ENCODE peak calls at places on chromosomes 4 and X, in seven cellular contexts. One of them, this sample, is unnamed. For H3K27me3, the result is how much of the 10 kb centered on the place peaks cover.

GRCh38 chrX:154373340-154374306 is 811 bp downstream of the FLNA start:
- DNase-seq in GM23248: peak
- DNase-seq in SK-N-SH: no peak
- DNase-seq in astrocyte: peak
- DNase-seq in neuronal stem cell: no peak
- DNase-seq in Karpas-422: peak
- DNase-seq in IMR-90: peak
- DNase-seq in this sample: peak

GRCh38 chr4:26377352-26378311 is 56.8 kb downstream of the RBPJ start:
- DNase-seq in IMR-90: no peak
- DNase-seq in SK-N-SH: no peak
- DNase-seq in neuronal stem cell: no peak
- DNase-seq in astrocyte: peak
- DNase-seq in Karpas-422: no peak
- DNase-seq in GM23248: no peak
- DNase-seq in this sample: no peak

GRCh38 chrX:130896816-130897508 is 6.0 kb downstream of the ENOX2 start:
- DNase-seq in GM23248: peak
- DNase-seq in Karpas-422: no peak
- DNase-seq in IMR-90: peak
- DNase-seq in astrocyte: peak
- DNase-seq in neuronal stem cell: no peak
- DNase-seq in SK-N-SH: no peak
- DNase-seq in this sample: no peak

GRCh38 chr4:78441786-78442185 is 109.8 kb upstream of the ANXA3 start:
- DNase-seq in SK-N-SH: no peak
- DNase-seq in neuronal stem cell: no peak
- DNase-seq in GM23248: no peak
- DNase-seq in astrocyte: no peak
- DNase-seq in Karpas-422: no peak
- DNase-seq in IMR-90: no peak
- DNase-seq in this sample: peak

GRCh38 chr4:73832651-73833237 is 3.7 kb upstream of the CXCL6 start:
- DNase-seq in GM23248: peak
- DNase-seq in SK-N-SH: no peak
- DNase-seq in astrocyte: peak
- DNase-seq in neuronal stem cell: no peak
- DNase-seq in Karpas-422: no peak
- DNase-seq in IMR-90: peak
- DNase-seq in this sample: no peak

GRCh38 chr4:37822220-37822619 is 4.3 kb upstream of the PGM2 start:
- DNase-seq in Karpas-422: no peak
- DNase-seq in IMR-90: no peak
- DNase-seq in neuronal stem cell: no peak
- DNase-seq in GM23248: no peak
- DNase-seq in astrocyte: no peak
- DNase-seq in SK-N-SH: no peak
- DNase-seq in this sample: no peak

GRCh38 chr4:5543681-5544080 is 164.7 kb downstream of the EVC2 start:
- DNase-seq in IMR-90: no peak
- DNase-seq in SK-N-SH: no peak
- DNase-seq in Karpas-422: no peak
- DNase-seq in astrocyte: no peak
- DNase-seq in GM23248: no peak
- DNase-seq in neuronal stem cell: no peak
- DNase-seq in this sample: no peak

GRCh38 chr4:159764343-159764952 is 661.6 kb downstream of the RAPGEF2 start:
- DNase-seq in SK-N-SH: peak
- DNase-seq in neuronal stem cell: peak
- DNase-seq in Karpas-422: peak
- DNase-seq in GM23248: peak
- DNase-seq in astrocyte: peak
- DNase-seq in IMR-90: no peak
- DNase-seq in this sample: peak

GRCh38 chr4:4666693-4667642 is 125.1 kb upstream of the STX18 start:
- DNase-seq in astrocyte: peak
- DNase-seq in SK-N-SH: peak
- DNase-seq in IMR-90: no peak
- DNase-seq in GM23248: peak
- DNase-seq in Karpas-422: no peak
- DNase-seq in neuronal stem cell: no peak
- DNase-seq in this sample: peak

GRCh38 chr4:78661923-78662521 is 110.5 kb downstream of the ANXA3 start:
- DNase-seq in Karpas-422: no peak
- DNase-seq in SK-N-SH: no peak
- DNase-seq in neuronal stem cell: no peak
- DNase-seq in IMR-90: peak
- DNase-seq in astrocyte: no peak
- DNase-seq in GM23248: peak
- DNase-seq in this sample: peak

GRCh38 chr4:111632752-111633151 is 512.5 kb upstream of the FAM241A start:
- DNase-seq in GM23248: peak
- DNase-seq in SK-N-SH: no peak
- DNase-seq in astrocyte: peak
- DNase-seq in Karpas-422: no peak
- DNase-seq in neuronal stem cell: no peak
- DNase-seq in IMR-90: peak
- DNase-seq in this sample: no peak

GRCh38 chrX:41958861-41959260 is 35.5 kb upstream of the CASK start:
- DNase-seq in IMR-90: no peak
- DNase-seq in neuronal stem cell: no peak
- DNase-seq in astrocyte: no peak
- DNase-seq in GM23248: no peak
- DNase-seq in Karpas-422: no peak
- DNase-seq in SK-N-SH: no peak
- DNase-seq in this sample: no peak

GRCh38 chr4:104490770-104491395 is 3.8 kb downstream of the CXXC4 start:
- DNase-seq in neuronal stem cell: peak
- DNase-seq in astrocyte: peak
- DNase-seq in SK-N-SH: peak
- DNase-seq in Karpas-422: peak
- DNase-seq in IMR-90: peak
- DNase-seq in GM23248: peak
- DNase-seq in this sample: peak

GRCh38 chrX:127459784-127460183 is 592.4 kb downstream of the ACTRT1 start:
- DNase-seq in IMR-90: no peak
- DNase-seq in Karpas-422: no peak
- DNase-seq in astrocyte: no peak
- DNase-seq in neuronal stem cell: no peak
- DNase-seq in GM23248: no peak
- DNase-seq in SK-N-SH: no peak
- DNase-seq in this sample: peak

GRCh38 chrX:46791927-46792825 is 33.3 kb upstream of the SLC9A7 start:
- DNase-seq in neuronal stem cell: no peak
- DNase-seq in Karpas-422: no peak
- DNase-seq in SK-N-SH: no peak
- DNase-seq in astrocyte: peak
- DNase-seq in GM23248: peak
- DNase-seq in IMR-90: peak
- DNase-seq in this sample: peak

GRCh38 chr4:160745126-160745525 is 1418.7 kb downstream of the FSTL5 start:
- DNase-seq in GM23248: no peak
- DNase-seq in SK-N-SH: no peak
- DNase-seq in neuronal stem cell: no peak
- DNase-seq in astrocyte: no peak
- DNase-seq in IMR-90: no peak
- DNase-seq in Karpas-422: no peak
- DNase-seq in this sample: no peak

GRCh38 chrX:126820700-126821420 is 1.3 kb downstream of the PRR32 start:
- DNase-seq in IMR-90: no peak
- DNase-seq in GM23248: no peak
- DNase-seq in Karpas-422: no peak
- DNase-seq in neuronal stem cell: no peak
- DNase-seq in astrocyte: no peak
- DNase-seq in SK-N-SH: no peak
- DNase-seq in this sample: peak

GRCh38 chrX:52420824-52421443 is 52.1 kb downstream of the XAGE2 start:
- DNase-seq in SK-N-SH: no peak
- DNase-seq in neuronal stem cell: no peak
- DNase-seq in GM23248: peak
- DNase-seq in IMR-90: peak
- DNase-seq in astrocyte: no peak
- DNase-seq in Karpas-422: no peak
- DNase-seq in this sample: no peak
- H3K27me3 ChIP-seq in SK-N-SH: under half
- H3K27me3 ChIP-seq in neuronal stem cell: under half
- H3K27me3 ChIP-seq in GM23248: under half
- H3K27me3 ChIP-seq in IMR-90: under half
- H3K27me3 ChIP-seq in astrocyte: under half
- H3K27me3 ChIP-seq in Karpas-422: under half
- H3K27me3 ChIP-seq in this sample: under half

GRCh38 chr4:144962300-144962699 is 135.7 kb downstream of the ANAPC10 start:
- DNase-seq in GM23248: no peak
- DNase-seq in Karpas-422: no peak
- DNase-seq in IMR-90: no peak
- DNase-seq in SK-N-SH: no peak
- DNase-seq in neuronal stem cell: no peak
- DNase-seq in astrocyte: no peak
- DNase-seq in this sample: no peak

GRCh38 chr4:144968606-144969005 is 129.4 kb downstream of the ANAPC10 start:
- DNase-seq in IMR-90: no peak
- DNase-seq in GM23248: no peak
- DNase-seq in Karpas-422: no peak
- DNase-seq in neuronal stem cell: no peak
- DNase-seq in SK-N-SH: no peak
- DNase-seq in astrocyte: no peak
- DNase-seq in this sample: no peak

GRCh38 chr4:144970597-144970996 is 127.4 kb downstream of the ANAPC10 start:
- DNase-seq in Karpas-422: no peak
- DNase-seq in SK-N-SH: no peak
- DNase-seq in IMR-90: no peak
- DNase-seq in GM23248: no peak
- DNase-seq in astrocyte: no peak
- DNase-seq in neuronal stem cell: no peak
- DNase-seq in this sample: no peak

GRCh38 chr4:144969793-144970192 is 128.2 kb downstream of the ANAPC10 start:
- DNase-seq in SK-N-SH: no peak
- DNase-seq in neuronal stem cell: no peak
- DNase-seq in IMR-90: no peak
- DNase-seq in Karpas-422: no peak
- DNase-seq in astrocyte: no peak
- DNase-seq in GM23248: no peak
- DNase-seq in this sample: no peak

DNA sequence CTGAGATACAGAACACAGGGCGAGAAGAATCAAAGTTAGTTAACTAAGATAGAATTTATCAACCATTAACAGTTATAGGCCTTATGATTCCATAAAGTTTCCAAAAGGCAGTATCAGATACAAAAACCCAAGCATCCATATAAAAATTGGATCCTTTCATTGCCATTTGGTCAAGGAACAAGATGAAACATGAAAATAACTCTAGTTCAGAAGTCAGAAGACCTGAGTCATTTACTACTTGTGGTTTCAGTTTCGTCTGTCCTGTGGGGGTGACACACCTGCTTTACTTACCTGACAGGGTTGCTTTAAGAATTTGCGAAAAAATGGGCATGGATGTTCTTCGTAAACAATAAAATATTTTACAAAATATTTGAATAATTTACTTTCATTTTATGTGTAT is 130.8 kb downstream of the ANAPC10 start:
- DNase-seq in IMR-90: no peak
- DNase-seq in astrocyte: no peak
- DNase-seq in GM23248: no peak
- DNase-seq in neuronal stem cell: no peak
- DNase-seq in SK-N-SH: no peak
- DNase-seq in Karpas-422: no peak
- DNase-seq in this sample: no peak
- H3K4me2 ChIP-seq in IMR-90: no peak
- H3K4me2 ChIP-seq in astrocyte: no peak
- H3K4me2 ChIP-seq in GM23248: no peak
- H3K4me2 ChIP-seq in neuronal stem cell: no peak
- H3K4me2 ChIP-seq in SK-N-SH: no peak
- H3K4me2 ChIP-seq in Karpas-422: no peak
- H3K4me2 ChIP-seq in this sample: no peak

GRCh38 chr4:145485120-145485519 is 3.5 kb downstream of the SMAD1 start:
- DNase-seq in Karpas-422: no peak
- DNase-seq in astrocyte: no peak
- DNase-seq in IMR-90: no peak
- DNase-seq in SK-N-SH: no peak
- DNase-seq in neuronal stem cell: no peak
- DNase-seq in GM23248: no peak
- DNase-seq in this sample: no peak

GRCh38 chr4:145488310-145488709 is 6.7 kb downstream of the SMAD1 start:
- DNase-seq in SK-N-SH: no peak
- DNase-seq in astrocyte: no peak
- DNase-seq in Karpas-422: no peak
- DNase-seq in IMR-90: no peak
- DNase-seq in neuronal stem cell: no peak
- DNase-seq in GM23248: no peak
- DNase-seq in this sample: no peak

GRCh38 chr4:145484240-145484846 is 2.7 kb downstream of the SMAD1 start:
- DNase-seq in Karpas-422: no peak
- DNase-seq in astrocyte: no peak
- DNase-seq in GM23248: no peak
- DNase-seq in neuronal stem cell: no peak
- DNase-seq in IMR-90: no peak
- DNase-seq in SK-N-SH: peak
- DNase-seq in this sample: no peak

GRCh38 chr4:145487626-145488025 is 6.0 kb downstream of the SMAD1 start:
- DNase-seq in IMR-90: no peak
- DNase-seq in GM23248: no peak
- DNase-seq in neuronal stem cell: no peak
- DNase-seq in SK-N-SH: no peak
- DNase-seq in Karpas-422: peak
- DNase-seq in astrocyte: no peak
- DNase-seq in this sample: no peak

GRCh38 chr4:145486603-145487002 is 5.0 kb downstream of the SMAD1 start:
- DNase-seq in IMR-90: no peak
- DNase-seq in GM23248: no peak
- DNase-seq in Karpas-422: no peak
- DNase-seq in astrocyte: no peak
- DNase-seq in SK-N-SH: no peak
- DNase-seq in neuronal stem cell: no peak
- DNase-seq in this sample: no peak
- H3K9ac ChIP-seq in IMR-90: no peak
- H3K9ac ChIP-seq in GM23248: no peak
- H3K9ac ChIP-seq in Karpas-422: no peak
- H3K9ac ChIP-seq in astrocyte: no peak
- H3K9ac ChIP-seq in SK-N-SH: no peak
- H3K9ac ChIP-seq in neuronal stem cell: no peak
- H3K9ac ChIP-seq in this sample: no peak

GRCh38 chr4:7620086-7620813 is 185.5 kb upstream of the PSAPL1 start:
- DNase-seq in GM23248: no peak
- DNase-seq in IMR-90: no peak
- DNase-seq in astrocyte: no peak
- DNase-seq in SK-N-SH: no peak
- DNase-seq in Karpas-422: no peak
- DNase-seq in neuronal stem cell: no peak
- DNase-seq in this sample: no peak

GRCh38 chr4:7614350-7614949 is 179.7 kb upstream of the PSAPL1 start:
- DNase-seq in astrocyte: no peak
- DNase-seq in IMR-90: no peak
- DNase-seq in neuronal stem cell: no peak
- DNase-seq in GM23248: no peak
- DNase-seq in Karpas-422: no peak
- DNase-seq in SK-N-SH: no peak
- DNase-seq in this sample: no peak

GRCh38 chr4:7612311-7612710 is 177.6 kb upstream of the PSAPL1 start:
- DNase-seq in SK-N-SH: no peak
- DNase-seq in neuronal stem cell: no peak
- DNase-seq in IMR-90: no peak
- DNase-seq in Karpas-422: no peak
- DNase-seq in astrocyte: no peak
- DNase-seq in GM23248: no peak
- DNase-seq in this sample: no peak

GRCh38 chr4:7618361-7618760 is 183.6 kb upstream of the PSAPL1 start:
- DNase-seq in GM23248: no peak
- DNase-seq in astrocyte: no peak
- DNase-seq in IMR-90: no peak
- DNase-seq in Karpas-422: no peak
- DNase-seq in SK-N-SH: no peak
- DNase-seq in neuronal stem cell: no peak
- DNase-seq in this sample: no peak

GRCh38 chr4:7616193-7616592 is 181.5 kb upstream of the PSAPL1 start:
- DNase-seq in GM23248: no peak
- DNase-seq in neuronal stem cell: no peak
- DNase-seq in Karpas-422: no peak
- DNase-seq in IMR-90: no peak
- DNase-seq in SK-N-SH: no peak
- DNase-seq in astrocyte: no peak
- DNase-seq in this sample: no peak
- H3K27me3 ChIP-seq in GM23248: under half
- H3K27me3 ChIP-seq in neuronal stem cell: under half
- H3K27me3 ChIP-seq in Karpas-422: under half
- H3K27me3 ChIP-seq in IMR-90: under half
- H3K27me3 ChIP-seq in SK-N-SH: under half
- H3K27me3 ChIP-seq in astrocyte: under half
- H3K27me3 ChIP-seq in this sample: under half